ENCODE peak calls at places on chromosomes 5 and 9, in nine cellular contexts. One of them, this sample, is unnamed.

GRCh38 chr9:79623799-79624721 is 52.3 kb downstream of the TLE4 start:
- DNase-seq in NCI-H1092: no peak
- DNase-seq in WTC11: no peak
- DNase-seq in CD4-positive, alpha-beta T cell: no peak
- DNase-seq in BE2C: peak; percentile 19
- DNase-seq in amniotic stem cell: no peak
- DNase-seq in hippocampal formation: no peak
- DNase-seq in NCI-H446: no peak
- DNase-seq in RWPE1: peak; percentile 82
- DNase-seq in this sample: peak; percentile 1

GRCh38 chr5:86403190-86403589 is 214.6 kb upstream of the COX7C start:
- DNase-seq in amniotic stem cell: no peak
- DNase-seq in BE2C: no peak
- DNase-seq in NCI-H1092: no peak
- DNase-seq in NCI-H446: no peak
- DNase-seq in CD4-positive, alpha-beta T cell: no peak
- DNase-seq in RWPE1: no peak
- DNase-seq in hippocampal formation: no peak
- DNase-seq in WTC11: no peak
- DNase-seq in this sample: no peak

GRCh38 chr5:173495225-173495904 is 121.1 kb downstream of the BOD1 start:
- DNase-seq in NCI-H446: no peak
- DNase-seq in NCI-H1092: no peak
- DNase-seq in amniotic stem cell: no peak
- DNase-seq in BE2C: no peak
- DNase-seq in WTC11: no peak
- DNase-seq in CD4-positive, alpha-beta T cell: no peak
- DNase-seq in hippocampal formation: no peak
- DNase-seq in RWPE1: no peak
- DNase-seq in this sample: no peak

GRCh38 chr5:102380174-102380573 is 84.1 kb upstream of the SLCO4C1 start:
- DNase-seq in NCI-H1092: no peak
- DNase-seq in WTC11: no peak
- DNase-seq in BE2C: no peak
- DNase-seq in RWPE1: no peak
- DNase-seq in NCI-H446: no peak
- DNase-seq in CD4-positive, alpha-beta T cell: no peak
- DNase-seq in hippocampal formation: no peak
- DNase-seq in amniotic stem cell: no peak
- DNase-seq in this sample: no peak

GRCh38 chr5:83957188-83957587 is 236.5 kb upstream of the HAPLN1 start:
- DNase-seq in CD4-positive, alpha-beta T cell: no peak
- DNase-seq in amniotic stem cell: no peak
- DNase-seq in WTC11: no peak
- DNase-seq in NCI-H1092: peak; percentile 0
- DNase-seq in BE2C: no peak
- DNase-seq in NCI-H446: no peak
- DNase-seq in RWPE1: no peak
- DNase-seq in hippocampal formation: no peak
- DNase-seq in this sample: no peak

GRCh38 chr9:74770508-74771261 is 117.0 kb downstream of the TRPM6 start:
- DNase-seq in amniotic stem cell: no peak
- DNase-seq in RWPE1: peak; percentile 39
- DNase-seq in NCI-H446: peak; percentile 56
- DNase-seq in hippocampal formation: no peak
- DNase-seq in BE2C: peak; percentile 82
- DNase-seq in WTC11: peak; percentile 87
- DNase-seq in NCI-H1092: peak; percentile 7
- DNase-seq in CD4-positive, alpha-beta T cell: peak; percentile 27
- DNase-seq in this sample: peak; percentile 25

GRCh38 chr5:79754865-79755555 is 65.4 kb downstream of the CMYA5 start:
- DNase-seq in amniotic stem cell: no peak
- DNase-seq in WTC11: no peak
- DNase-seq in NCI-H1092: no peak
- DNase-seq in RWPE1: no peak
- DNase-seq in BE2C: no peak
- DNase-seq in CD4-positive, alpha-beta T cell: no peak
- DNase-seq in hippocampal formation: no peak
- DNase-seq in NCI-H446: no peak
- DNase-seq in this sample: no peak

GRCh38 chr5:134146651-134147544 is 29.9 kb downstream of the SKP1 start:
- DNase-seq in NCI-H1092: no peak
- DNase-seq in amniotic stem cell: no peak
- DNase-seq in RWPE1: no peak
- DNase-seq in WTC11: no peak
- DNase-seq in NCI-H446: peak; percentile 4
- DNase-seq in hippocampal formation: no peak
- DNase-seq in BE2C: no peak
- DNase-seq in CD4-positive, alpha-beta T cell: no peak
- DNase-seq in this sample: no peak

GRCh38 chr5:156295434-156295833 is 31.5 kb upstream of the SGCD start:
- DNase-seq in NCI-H446: peak; percentile 53
- DNase-seq in BE2C: no peak
- DNase-seq in hippocampal formation: no peak
- DNase-seq in RWPE1: no peak
- DNase-seq in CD4-positive, alpha-beta T cell: no peak
- DNase-seq in WTC11: no peak
- DNase-seq in NCI-H1092: peak; percentile 1
- DNase-seq in amniotic stem cell: no peak
- DNase-seq in this sample: no peak

GRCh38 chr5:147690595-147690994 is 91.9 kb downstream of the JAKMIP2 start:
- DNase-seq in RWPE1: peak; percentile 29
- DNase-seq in NCI-H1092: no peak
- DNase-seq in BE2C: no peak
- DNase-seq in WTC11: peak; percentile 19
- DNase-seq in NCI-H446: no peak
- DNase-seq in CD4-positive, alpha-beta T cell: no peak
- DNase-seq in amniotic stem cell: no peak
- DNase-seq in hippocampal formation: no peak
- DNase-seq in this sample: no peak

GRCh38 chr9:25255216-25255615 is 423.0 kb downstream of the TUSC1 start:
- DNase-seq in NCI-H1092: no peak
- DNase-seq in amniotic stem cell: no peak
- DNase-seq in CD4-positive, alpha-beta T cell: no peak
- DNase-seq in NCI-H446: no peak
- DNase-seq in RWPE1: no peak
- DNase-seq in hippocampal formation: no peak
- DNase-seq in WTC11: no peak
- DNase-seq in BE2C: no peak
- DNase-seq in this sample: no peak

GRCh38 chr5:10446490-10446889 is 4.8 kb downstream of the ROPN1L start:
- DNase-seq in hippocampal formation: no peak
- DNase-seq in BE2C: no peak
- DNase-seq in NCI-H446: no peak
- DNase-seq in NCI-H1092: no peak
- DNase-seq in amniotic stem cell: no peak
- DNase-seq in RWPE1: no peak
- DNase-seq in WTC11: no peak
- DNase-seq in CD4-positive, alpha-beta T cell: no peak
- DNase-seq in this sample: no peak

GRCh38 chr9:13942695-13943094 is 371.2 kb downstream of the NFIB start:
- DNase-seq in WTC11: no peak
- DNase-seq in hippocampal formation: no peak
- DNase-seq in NCI-H1092: no peak
- DNase-seq in NCI-H446: no peak
- DNase-seq in amniotic stem cell: peak; percentile 89
- DNase-seq in BE2C: no peak
- DNase-seq in CD4-positive, alpha-beta T cell: no peak
- DNase-seq in RWPE1: peak; percentile 85
- DNase-seq in this sample: no peak

GRCh38 chr5:176856746-176857145 is 42.4 kb downstream of the HK3 start:
- DNase-seq in NCI-H446: no peak
- DNase-seq in RWPE1: no peak
- DNase-seq in WTC11: no peak
- DNase-seq in amniotic stem cell: no peak
- DNase-seq in BE2C: no peak
- DNase-seq in CD4-positive, alpha-beta T cell: no peak
- DNase-seq in NCI-H1092: no peak
- DNase-seq in hippocampal formation: no peak
- DNase-seq in this sample: no peak

GRCh38 chr9:135797507-135798302 is 95.7 kb downstream of the KCNT1 start:
- DNase-seq in BE2C: peak; percentile 83
- DNase-seq in amniotic stem cell: peak; percentile 6
- DNase-seq in WTC11: peak; percentile 88
- DNase-seq in RWPE1: peak; percentile 71
- DNase-seq in CD4-positive, alpha-beta T cell: no peak
- DNase-seq in NCI-H1092: no peak
- DNase-seq in hippocampal formation: peak; percentile 28
- DNase-seq in NCI-H446: peak; percentile 21
- DNase-seq in this sample: no peak

GRCh38 chr9:110112792-110113191 is 95.2 kb downstream of the C9orf152 start:
- DNase-seq in WTC11: no peak
- DNase-seq in NCI-H446: no peak
- DNase-seq in BE2C: no peak
- DNase-seq in amniotic stem cell: no peak
- DNase-seq in hippocampal formation: no peak
- DNase-seq in NCI-H1092: no peak
- DNase-seq in CD4-positive, alpha-beta T cell: no peak
- DNase-seq in RWPE1: no peak
- DNase-seq in this sample: no peak

GRCh38 chr5:79205965-79206364 is 30.0 kb upstream of the JMY start:
- DNase-seq in RWPE1: no peak
- DNase-seq in hippocampal formation: no peak
- DNase-seq in CD4-positive, alpha-beta T cell: no peak
- DNase-seq in NCI-H446: no peak
- DNase-seq in amniotic stem cell: no peak
- DNase-seq in NCI-H1092: no peak
- DNase-seq in BE2C: no peak
- DNase-seq in WTC11: no peak
- DNase-seq in this sample: no peak

GRCh38 chr5:89037090-89037489 is 154.1 kb upstream of the MEF2C start:
- DNase-seq in WTC11: no peak
- DNase-seq in BE2C: no peak
- DNase-seq in RWPE1: peak; percentile 25
- DNase-seq in hippocampal formation: no peak
- DNase-seq in NCI-H446: no peak
- DNase-seq in NCI-H1092: no peak
- DNase-seq in amniotic stem cell: peak; percentile 26
- DNase-seq in CD4-positive, alpha-beta T cell: no peak
- DNase-seq in this sample: no peak

GRCh38 chr9:87070331-87070730 is 123.0 kb upstream of the GAS1 start:
- DNase-seq in CD4-positive, alpha-beta T cell: no peak
- DNase-seq in amniotic stem cell: no peak
- DNase-seq in BE2C: no peak
- DNase-seq in WTC11: no peak
- DNase-seq in NCI-H1092: no peak
- DNase-seq in NCI-H446: no peak
- DNase-seq in hippocampal formation: no peak
- DNase-seq in RWPE1: no peak
- DNase-seq in this sample: no peak

GRCh38 chr5:154118832-154119442 is 71.6 kb upstream of the GALNT10 start:
- DNase-seq in WTC11: no peak
- DNase-seq in NCI-H446: no peak
- DNase-seq in amniotic stem cell: no peak
- DNase-seq in NCI-H1092: no peak
- DNase-seq in hippocampal formation: no peak
- DNase-seq in BE2C: no peak
- DNase-seq in CD4-positive, alpha-beta T cell: no peak
- DNase-seq in RWPE1: peak; percentile 75
- DNase-seq in this sample: no peak

GRCh38 chr5:67732921-67733320 is 482.6 kb upstream of the PIK3R1 start:
- DNase-seq in hippocampal formation: no peak
- DNase-seq in NCI-H1092: no peak
- DNase-seq in BE2C: no peak
- DNase-seq in CD4-positive, alpha-beta T cell: no peak
- DNase-seq in amniotic stem cell: no peak
- DNase-seq in WTC11: no peak
- DNase-seq in RWPE1: no peak
- DNase-seq in NCI-H446: no peak
- DNase-seq in this sample: no peak

GRCh38 chr5:149423287-149424268 is 44.5 kb upstream of the IL17B start:
- DNase-seq in NCI-H1092: no peak
- DNase-seq in CD4-positive, alpha-beta T cell: no peak
- DNase-seq in RWPE1: no peak
- DNase-seq in amniotic stem cell: no peak
- DNase-seq in NCI-H446: no peak
- DNase-seq in BE2C: peak; percentile 65
- DNase-seq in hippocampal formation: no peak
- DNase-seq in WTC11: no peak
- DNase-seq in this sample: no peak

GRCh38 chr5:58444805-58445204 is 15.1 kb downstream of the PLK2 start:
- DNase-seq in CD4-positive, alpha-beta T cell: no peak
- DNase-seq in RWPE1: peak; percentile 66
- DNase-seq in BE2C: no peak
- DNase-seq in WTC11: no peak
- DNase-seq in hippocampal formation: no peak
- DNase-seq in NCI-H1092: no peak
- DNase-seq in amniotic stem cell: no peak
- DNase-seq in NCI-H446: no peak
- DNase-seq in this sample: no peak

GRCh38 chr5:1184163-1184470 is 17.3 kb upstream of the SLC6A19 start:
- DNase-seq in hippocampal formation: no peak
- DNase-seq in BE2C: peak; percentile 7
- DNase-seq in amniotic stem cell: no peak
- DNase-seq in RWPE1: no peak
- DNase-seq in WTC11: no peak
- DNase-seq in NCI-H446: no peak
- DNase-seq in NCI-H1092: no peak
- DNase-seq in CD4-positive, alpha-beta T cell: no peak
- DNase-seq in this sample: no peak

GRCh38 chr5:76082790-76083554 is at the start of gene SV2C:
- DNase-seq in BE2C: peak; percentile 37
- DNase-seq in amniotic stem cell: no peak
- DNase-seq in NCI-H1092: no peak
- DNase-seq in RWPE1: no peak
- DNase-seq in WTC11: peak; percentile 47
- DNase-seq in hippocampal formation: no peak
- DNase-seq in CD4-positive, alpha-beta T cell: no peak
- DNase-seq in NCI-H446: no peak
- DNase-seq in this sample: no peak

GRCh38 chr9:21813575-21814473 is 11.4 kb downstream of the MTAP start:
- DNase-seq in hippocampal formation: peak; percentile 37
- DNase-seq in BE2C: peak; percentile 65
- DNase-seq in amniotic stem cell: peak; percentile 75
- DNase-seq in NCI-H1092: peak; percentile 71
- DNase-seq in WTC11: peak; percentile 20
- DNase-seq in NCI-H446: peak; percentile 86
- DNase-seq in CD4-positive, alpha-beta T cell: peak; percentile 40
- DNase-seq in RWPE1: peak; percentile 59
- DNase-seq in this sample: peak; percentile 14

GRCh38 chr5:130992095-130992494 is 173.0 kb downstream of the HINT1 start:
- DNase-seq in CD4-positive, alpha-beta T cell: no peak
- DNase-seq in NCI-H446: no peak
- DNase-seq in BE2C: no peak
- DNase-seq in NCI-H1092: no peak
- DNase-seq in hippocampal formation: no peak
- DNase-seq in WTC11: no peak
- DNase-seq in RWPE1: no peak
- DNase-seq in amniotic stem cell: peak; percentile 26
- DNase-seq in this sample: no peak

GRCh38 chr5:96569332-96569731 is 92.8 kb upstream of the CAST start:
- DNase-seq in amniotic stem cell: no peak
- DNase-seq in hippocampal formation: no peak
- DNase-seq in NCI-H446: no peak
- DNase-seq in RWPE1: no peak
- DNase-seq in WTC11: no peak
- DNase-seq in NCI-H1092: no peak
- DNase-seq in CD4-positive, alpha-beta T cell: no peak
- DNase-seq in BE2C: no peak
- DNase-seq in this sample: no peak

GRCh38 chr9:121367651-121368510 is 2.2 kb downstream of the STOM start:
- DNase-seq in NCI-H1092: no peak
- DNase-seq in NCI-H446: no peak
- DNase-seq in CD4-positive, alpha-beta T cell: no peak
- DNase-seq in WTC11: no peak
- DNase-seq in amniotic stem cell: no peak
- DNase-seq in BE2C: no peak
- DNase-seq in RWPE1: no peak
- DNase-seq in hippocampal formation: no peak
- DNase-seq in this sample: no peak

GRCh38 chr5:111606194-111606593 is 93.9 kb upstream of the STARD4 start:
- DNase-seq in CD4-positive, alpha-beta T cell: no peak
- DNase-seq in NCI-H446: no peak
- DNase-seq in WTC11: no peak
- DNase-seq in NCI-H1092: no peak
- DNase-seq in BE2C: no peak
- DNase-seq in hippocampal formation: no peak
- DNase-seq in RWPE1: no peak
- DNase-seq in amniotic stem cell: no peak
- DNase-seq in this sample: no peak

GRCh38 chr9:135392511-135392910 is 87.1 kb upstream of the PPP1R26 start:
- DNase-seq in NCI-H1092: no peak
- DNase-seq in RWPE1: no peak
- DNase-seq in hippocampal formation: no peak
- DNase-seq in CD4-positive, alpha-beta T cell: no peak
- DNase-seq in NCI-H446: no peak
- DNase-seq in WTC11: no peak
- DNase-seq in BE2C: no peak
- DNase-seq in amniotic stem cell: no peak
- DNase-seq in this sample: no peak